ENCODE peak calls at places on chromosomes 13 and 19, in four cellular contexts. C, I, U and B are unnamed samples.

GRCh38 chr13:75480691-75481175 is 1.2 kb downstream of the TBC1D4 start:
- DNase-seq in I (peak), U (peak), C (peak), B (peak)

GRCh38 chr19:15404097-15404779 is 14.6 kb downstream of the AKAP8L start:
- DNase-seq in C (no peak), I (no peak), U (no peak), B (no peak)

GRCh38 chr19:49807174-49807830 is 5.8 kb downstream of the FUZ start:
- DNase-seq in I (no peak), U (no peak), C (no peak), B (no peak)

GRCh38 chr19:8251025-8251472 is 41.9 kb downstream of the CERS4 start:
- DNase-seq in U (no peak), I (no peak), C (no peak), B (no peak)

GRCh38 chr13:101127741-101128353 is 288.5 kb downstream of the NALCN start:
- DNase-seq in I (no peak), C (peak), U (peak), B (peak)

GRCh38 chr13:80850771-80851170 is 509.8 kb upstream of the SPRY2 start:
- DNase-seq in C (no peak), I (no peak), U (no peak), B (no peak)

GRCh38 chr13:73036566-73036965 is 22.2 kb upstream of the KLF5 start:
- DNase-seq in U (no peak), C (no peak), I (no peak), B (no peak)

GRCh38 chr13:63208811-63209210 is 1793.2 kb upstream of the PCDH20 start:
- DNase-seq in C (no peak), U (no peak), I (no peak), B (no peak)

GRCh38 chr13:91797567-91797966 is 399.1 kb downstream of the GPC5 start:
- DNase-seq in U (no peak), C (no peak), I (no peak), B (no peak)

GRCh38 chr13:30376426-30377311 is 45.6 kb upstream of the UBE2L5 start:
- DNase-seq in U (no peak), I (no peak), C (no peak), B (no peak)

GRCh38 chr19:46388311-46389095 is 24.9 kb downstream of the CCDC8 start:
- DNase-seq in C (no peak), I (no peak), U (no peak), B (no peak)

GRCh38 chr19:43439183-43440063 is 24.7 kb downstream of the TEX101 start:
- DNase-seq in I (no peak), U (peak), C (no peak), B (peak)

GRCh38 chr13:31012285-31013024 is 80.0 kb downstream of the TEX26 start:
- DNase-seq in I (no peak), C (no peak), U (peak), B (no peak)

GRCh38 chr13:100675660-100676129 is 1.1 kb upstream of the TMTC4 start:
- DNase-seq in C (no peak), U (no peak), I (no peak), B (no peak)

GRCh38 chr13:21668665-21669599 is 1.9 kb upstream of the FGF9 start:
- DNase-seq in C (no peak), I (peak), U (no peak), B (no peak)

GRCh38 chr19:49892716-49893115 is 4.0 kb downstream of the IL4I1 start:
- DNase-seq in U (no peak), I (no peak), C (no peak), B (no peak)

GRCh38 chr13:99197257-99197651 is 3.4 kb upstream of the UBAC2 start:
- DNase-seq in C (no peak), U (no peak), I (no peak), B (no peak)

GRCh38 chr19:7928741-7929701 is 3.1 kb upstream of the CTXN1 start:
- DNase-seq in U (peak), I (peak), C (peak), B (no peak)

DNA sequence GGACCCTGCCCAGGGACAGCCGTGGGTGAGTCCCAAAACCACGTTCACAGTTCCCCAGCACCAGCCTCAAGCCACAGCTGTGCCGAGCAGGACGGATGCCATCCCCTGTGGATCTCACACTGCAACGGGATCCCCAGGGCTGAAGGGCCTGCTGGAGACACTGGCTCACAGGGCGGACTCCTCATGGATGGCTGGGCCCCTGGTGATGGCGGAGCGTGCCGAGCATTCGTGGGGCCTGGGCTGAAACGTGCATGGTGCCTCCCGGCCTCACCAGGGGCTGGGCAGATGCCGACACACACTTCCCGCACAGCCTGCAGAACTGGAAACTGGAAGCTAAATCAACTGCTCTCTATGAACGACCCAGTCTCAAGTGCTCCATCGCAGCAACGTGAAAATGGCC is 9.6 kb downstream of the RNF126 start:
- DNase-seq in U (no peak), I (no peak), C (no peak), B (no peak)
- TF ChIP-seq FOSL1 in U (no peak), I (no peak), C (no peak), B (no peak)

GRCh38 chr19:3187662-3188511 is 2.2 kb downstream of the NCLN start:
- DNase-seq in C (no peak), I (no peak), U (no peak), B (no peak)
- H3K9ac ChIP-seq in C (no peak), I (no peak), U (peak), B (peak)

GRCh38 chr13:110636053-110636475 is 20.7 kb downstream of the NAXD start:
- DNase-seq in C (no peak), U (no peak), I (no peak), B (no peak)

GRCh38 chr13:110633776-110634175 is 18.4 kb downstream of the NAXD start:
- DNase-seq in I (no peak), U (no peak), C (no peak), B (no peak)

GRCh38 chr13:110635405-110636002 is 20.2 kb downstream of the NAXD start:
- DNase-seq in U (no peak), C (no peak), I (no peak), B (no peak)

GRCh38 chr13:110636701-110637201 is 21.4 kb downstream of the NAXD start:
- DNase-seq in I (no peak), C (no peak), U (no peak), B (no peak)

GRCh38 chr13:110634558-110634957 is 19.2 kb downstream of the NAXD start:
- DNase-seq in U (no peak), I (no peak), C (no peak), B (peak)
- TF ChIP-seq MAX in U (no peak), I (no peak), C (no peak), B (peak)

GRCh38 chr13:25114220-25114619 is 18.3 kb downstream of the PABPC3 start:
- DNase-seq in C (peak), I (peak), U (peak), B (peak)

GRCh38 chr13:25112856-25113255 is 16.9 kb downstream of the PABPC3 start:
- DNase-seq in U (no peak), C (no peak), I (no peak), B (no peak)

GRCh38 chr13:25116044-25116443 is 20.1 kb downstream of the PABPC3 start:
- DNase-seq in U (no peak), C (no peak), I (no peak), B (no peak)

GRCh38 chr13:25117312-25117711 is 21.4 kb downstream of the PABPC3 start:
- DNase-seq in I (no peak), U (no peak), C (no peak), B (no peak)

GRCh38 chr13:25118371-25118770 is 22.4 kb downstream of the PABPC3 start:
- DNase-seq in C (no peak), I (peak), U (no peak), B (no peak)
- TF ChIP-seq FOSL1 in C (no peak), I (no peak), U (no peak), B (no peak)

DNA sequence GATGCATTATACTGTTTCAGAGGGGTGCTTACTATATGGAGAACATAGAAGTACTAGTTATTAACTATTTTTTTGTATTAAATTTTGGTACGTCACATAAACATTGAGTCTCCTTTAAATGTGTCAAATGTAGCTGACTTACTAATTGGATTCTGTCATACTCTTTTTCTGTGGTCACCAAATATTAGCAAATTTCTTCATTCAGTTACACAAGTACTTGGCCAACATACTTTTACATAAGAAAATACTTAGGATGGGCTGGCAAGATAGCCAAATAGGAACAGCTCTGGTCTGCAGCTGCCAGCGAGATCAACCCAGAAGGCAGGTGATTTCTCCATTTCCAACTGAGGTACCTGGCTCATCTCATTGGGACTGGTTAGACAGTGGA is 19.2 kb downstream of the LPAR6 start:
- DNase-seq in C (no peak), I (no peak), U (no peak), B (no peak)
- H3K9ac ChIP-seq in C (no peak), I (no peak), U (no peak), B (no peak)

DNA sequence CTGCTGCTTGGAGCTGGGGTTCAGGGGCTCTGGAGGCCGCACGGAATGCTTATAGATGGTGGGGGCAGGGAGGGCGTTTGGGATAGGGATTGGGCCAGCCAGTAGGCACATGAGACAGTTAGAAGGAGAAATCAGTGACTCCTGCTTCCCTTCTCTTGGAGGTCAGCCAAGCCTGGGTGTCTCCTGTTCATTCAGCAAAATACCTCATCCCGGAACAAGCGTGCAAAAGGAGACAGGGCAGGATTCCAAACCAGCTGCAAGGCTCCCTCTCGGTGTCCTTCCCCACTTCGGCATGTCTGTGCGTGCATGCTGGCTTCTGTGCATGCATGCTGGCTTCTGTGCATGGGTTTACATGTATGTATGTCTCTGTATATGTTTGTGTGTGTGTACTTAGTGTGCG is 37.3 kb upstream of the PEPD start:
- DNase-seq in I (no peak), U (no peak), C (no peak), B (no peak)
- TF ChIP-seq MAX in I (no peak), U (no peak), C (no peak), B (no peak)

GRCh38 chr13:43072394-43072793 is 49.0 kb downstream of the DNAJC15 start:
- DNase-seq in I (no peak), U (no peak), C (no peak), B (no peak)
- TF ChIP-seq FOSL1 in I (no peak), U (no peak), C (no peak), B (no peak)